ENCODE peak calls at places on chromosomes 7 and 10, in four cellular contexts. One of them, this sample, is unnamed.

GRCh38 chr7:70343519-70343918 is 745.2 kb downstream of the AUTS2 start:
- DNase-seq in right atrium auricular region: no peak
- DNase-seq in astrocyte of the spinal cord: no peak
- DNase-seq in astrocyte: no peak
- DNase-seq in this sample: no peak

GRCh38 chr7:71706576-71706975 is 574.6 kb downstream of the GALNT17 start:
- DNase-seq in right atrium auricular region: no peak
- DNase-seq in astrocyte of the spinal cord: no peak
- DNase-seq in astrocyte: no peak
- DNase-seq in this sample: no peak

GRCh38 chr10:79235765-79236755 is 111.2 kb upstream of the PPIF start:
- DNase-seq in right atrium auricular region: no peak
- DNase-seq in astrocyte of the spinal cord: no peak
- DNase-seq in astrocyte: no peak
- DNase-seq in this sample: no peak

GRCh38 chr10:43891241-43891640 is 242.6 kb upstream of the ZNF32 start:
- DNase-seq in right atrium auricular region: no peak
- DNase-seq in astrocyte of the spinal cord: no peak
- DNase-seq in astrocyte: no peak
- DNase-seq in this sample: no peak

GRCh38 chr7:155205368-155206285 is 92.1 kb upstream of the INSIG1 start:
- DNase-seq in right atrium auricular region: peak; percentile 86
- DNase-seq in astrocyte of the spinal cord: peak; percentile 98
- DNase-seq in astrocyte: peak; percentile 100
- DNase-seq in this sample: no peak

GRCh38 chr7:92460510-92460909 is 13.2 kb downstream of the GATAD1 start:
- DNase-seq in right atrium auricular region: no peak
- DNase-seq in astrocyte of the spinal cord: no peak
- DNase-seq in astrocyte: no peak
- DNase-seq in this sample: no peak

GRCh38 chr7:74288034-74288881 is 949 bp upstream of the CLIP2 start:
- DNase-seq in right atrium auricular region: no peak
- DNase-seq in astrocyte of the spinal cord: peak; percentile 13
- DNase-seq in astrocyte: no peak
- DNase-seq in this sample: no peak

GRCh38 chr10:123666318-123667291 is at the start of gene GPR26:
- DNase-seq in right atrium auricular region: no peak
- DNase-seq in astrocyte of the spinal cord: no peak
- DNase-seq in astrocyte: no peak
- DNase-seq in this sample: no peak

GRCh38 chr7:4631664-4632171 is 50.4 kb upstream of the FOXK1 start:
- DNase-seq in right atrium auricular region: peak; percentile 94
- DNase-seq in astrocyte of the spinal cord: peak; percentile 90
- DNase-seq in astrocyte: peak; percentile 83
- DNase-seq in this sample: no peak

GRCh38 chr7:26307226-26307625 is 15.6 kb downstream of the SNX10 start:
- DNase-seq in right atrium auricular region: peak; percentile 71
- DNase-seq in astrocyte of the spinal cord: no peak
- DNase-seq in astrocyte: no peak
- DNase-seq in this sample: no peak

GRCh38 chr7:57868771-57869483 is 418.9 kb downstream of the ZNF716 start:
- DNase-seq in right atrium auricular region: no peak
- DNase-seq in astrocyte of the spinal cord: no peak
- DNase-seq in astrocyte: no peak
- DNase-seq in this sample: peak; percentile 84

GRCh38 chr10:78973901-78974408 is 94.8 kb upstream of the ZMIZ1 start:
- DNase-seq in right atrium auricular region: peak; percentile 76
- DNase-seq in astrocyte of the spinal cord: peak; percentile 79
- DNase-seq in astrocyte: peak; percentile 65
- DNase-seq in this sample: no peak

GRCh38 chr10:97059872-97060205 is 125.9 kb downstream of the SLIT1 start:
- DNase-seq in right atrium auricular region: no peak
- DNase-seq in astrocyte of the spinal cord: no peak
- DNase-seq in astrocyte: no peak
- DNase-seq in this sample: no peak

GRCh38 chr10:2137549-2138174 is 400.3 kb upstream of the ADARB2 start:
- DNase-seq in right atrium auricular region: no peak
- DNase-seq in astrocyte of the spinal cord: peak; percentile 4
- DNase-seq in astrocyte: no peak
- DNase-seq in this sample: no peak

GRCh38 chr10:15245530-15245929 is 77.0 kb upstream of the NMT2 start:
- DNase-seq in right atrium auricular region: no peak
- DNase-seq in astrocyte of the spinal cord: no peak
- DNase-seq in astrocyte: no peak
- DNase-seq in this sample: no peak

GRCh38 chr7:157513162-157513621 is 176.4 kb downstream of the DNAJB6 start:
- DNase-seq in right atrium auricular region: peak; percentile 26
- DNase-seq in astrocyte of the spinal cord: no peak
- DNase-seq in astrocyte: no peak
- DNase-seq in this sample: peak; percentile 73

GRCh38 chr10:1546431-1547110 is 190.8 kb downstream of the ADARB2 start:
- DNase-seq in right atrium auricular region: no peak
- DNase-seq in astrocyte of the spinal cord: no peak
- DNase-seq in astrocyte: no peak
- DNase-seq in this sample: no peak

GRCh38 chr7:140525741-140526140 is 46.4 kb upstream of the MKRN1 start:
- DNase-seq in right atrium auricular region: no peak
- DNase-seq in astrocyte of the spinal cord: peak; percentile 79
- DNase-seq in astrocyte: peak; percentile 76
- DNase-seq in this sample: no peak

GRCh38 chr10:13590886-13591285 is 4.1 kb downstream of the PRPF18 start:
- DNase-seq in right atrium auricular region: no peak
- DNase-seq in astrocyte of the spinal cord: no peak
- DNase-seq in astrocyte: no peak
- DNase-seq in this sample: no peak

GRCh38 chr10:1454428-1454827 is 282.9 kb downstream of the ADARB2 start:
- DNase-seq in right atrium auricular region: peak; percentile 23
- DNase-seq in astrocyte of the spinal cord: no peak
- DNase-seq in astrocyte: no peak
- DNase-seq in this sample: peak; percentile 56

GRCh38 chr10:43939939-43940810 is 291.5 kb upstream of the ZNF32 start:
- DNase-seq in right atrium auricular region: peak; percentile 54
- DNase-seq in astrocyte of the spinal cord: no peak
- DNase-seq in astrocyte: no peak
- DNase-seq in this sample: peak; percentile 49

GRCh38 chr10:17375936-17376584 is 78.3 kb downstream of the ST8SIA6 start:
- DNase-seq in right atrium auricular region: no peak
- DNase-seq in astrocyte of the spinal cord: no peak
- DNase-seq in astrocyte: no peak
- DNase-seq in this sample: no peak

GRCh38 chr10:98886686-98887085 is 349.0 kb downstream of the HPSE2 start:
- DNase-seq in right atrium auricular region: no peak
- DNase-seq in astrocyte of the spinal cord: no peak
- DNase-seq in astrocyte: no peak
- DNase-seq in this sample: no peak

GRCh38 chr7:66824041-66824440 is 83.5 kb downstream of the RABGEF1 start:
- DNase-seq in right atrium auricular region: no peak
- DNase-seq in astrocyte of the spinal cord: no peak
- DNase-seq in astrocyte: no peak
- DNase-seq in this sample: no peak

GRCh38 chr10:82874671-82875070 is 999.7 kb downstream of the NRG3 start:
- DNase-seq in right atrium auricular region: no peak
- DNase-seq in astrocyte of the spinal cord: peak; percentile 9
- DNase-seq in astrocyte: peak; percentile 43
- DNase-seq in this sample: no peak

GRCh38 chr10:104638861-104639594 is 2.1 kb upstream of the SORCS3 start:
- DNase-seq in right atrium auricular region: no peak
- DNase-seq in astrocyte of the spinal cord: no peak
- DNase-seq in astrocyte: no peak
- DNase-seq in this sample: no peak

DNA sequence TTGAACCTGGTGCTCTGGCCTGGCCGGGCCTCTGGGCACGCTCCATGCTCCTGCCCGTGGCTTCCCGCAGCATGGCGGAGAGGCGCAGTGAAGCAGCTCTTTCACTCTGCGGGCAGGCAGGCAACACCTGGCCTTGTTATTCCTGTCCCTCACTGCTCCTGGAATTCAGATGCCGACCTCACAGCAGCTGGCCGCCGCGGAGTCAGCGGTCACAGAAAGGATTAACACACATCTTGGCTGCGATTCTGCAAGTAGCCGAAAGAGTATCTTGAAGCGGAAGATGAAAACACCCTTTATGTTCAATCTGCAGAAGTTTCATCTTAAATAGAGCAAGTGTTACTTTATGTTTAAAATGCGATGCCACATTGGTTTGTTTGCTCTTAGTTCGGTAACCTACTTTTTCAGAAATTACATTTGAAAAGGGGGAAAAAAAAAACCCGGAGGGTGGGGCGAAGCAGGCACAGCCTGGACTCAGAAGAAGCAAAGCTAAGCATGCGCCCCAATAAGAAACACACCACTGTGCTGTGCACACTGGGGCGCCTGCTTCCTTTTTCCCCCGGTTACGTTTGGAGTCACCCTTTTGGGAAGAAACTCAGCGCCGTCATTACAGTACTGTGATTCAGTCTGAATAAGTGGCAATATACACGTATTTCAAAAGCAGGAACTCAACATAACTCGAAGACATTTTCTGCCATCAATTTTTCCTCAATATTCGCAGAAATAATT is 42.3 kb downstream of the BRI3 start:
- DNase-seq in right atrium auricular region: no peak
- DNase-seq in astrocyte of the spinal cord: peak; percentile 81
- DNase-seq in astrocyte: peak; percentile 61
- DNase-seq in this sample: no peak
- TF ChIP-seq CTCF in right atrium auricular region: no peak
- TF ChIP-seq CTCF in astrocyte of the spinal cord: no peak
- TF ChIP-seq CTCF in astrocyte: no peak
- TF ChIP-seq CTCF in this sample: no peak

GRCh38 chr7:135801045-135801693 is 52.6 kb upstream of the FAM180A start:
- DNase-seq in right atrium auricular region: peak; percentile 18
- DNase-seq in astrocyte of the spinal cord: peak; percentile 73
- DNase-seq in astrocyte: peak; percentile 48
- DNase-seq in this sample: no peak

GRCh38 chr7:135798104-135798503 is 49.5 kb upstream of the FAM180A start:
- DNase-seq in right atrium auricular region: peak; percentile 9
- DNase-seq in astrocyte of the spinal cord: no peak
- DNase-seq in astrocyte: no peak
- DNase-seq in this sample: no peak

GRCh38 chr7:135800560-135800959 is 51.9 kb upstream of the FAM180A start:
- DNase-seq in right atrium auricular region: no peak
- DNase-seq in astrocyte of the spinal cord: no peak
- DNase-seq in astrocyte: no peak
- DNase-seq in this sample: no peak

GRCh38 chr7:135801877-135802276 is 53.3 kb upstream of the FAM180A start:
- DNase-seq in right atrium auricular region: no peak
- DNase-seq in astrocyte of the spinal cord: no peak
- DNase-seq in astrocyte: no peak
- DNase-seq in this sample: no peak

DNA sequence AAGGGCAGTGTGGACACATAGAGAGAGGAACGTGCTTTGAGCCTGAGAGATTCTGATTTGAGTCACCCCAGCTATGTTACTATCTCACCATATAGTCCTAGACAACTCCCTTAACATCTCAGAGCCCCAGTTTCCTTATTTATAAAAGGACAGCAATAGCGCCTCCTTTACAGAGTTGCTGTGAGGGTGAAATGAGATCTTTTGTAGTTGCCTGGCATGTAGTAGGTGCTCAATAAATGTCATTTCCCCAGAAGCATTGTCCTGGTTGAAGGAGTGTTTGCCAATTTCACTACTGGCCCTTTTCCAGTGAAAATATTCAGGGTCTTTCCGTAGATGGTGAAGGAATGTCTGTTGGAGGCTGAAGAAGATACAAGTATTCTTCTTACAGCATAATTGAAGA is 51.3 kb upstream of the FAM180A start:
- DNase-seq in right atrium auricular region: no peak
- DNase-seq in astrocyte of the spinal cord: no peak
- DNase-seq in astrocyte: no peak
- DNase-seq in this sample: no peak
- TF ChIP-seq CTCF in right atrium auricular region: no peak
- TF ChIP-seq CTCF in astrocyte of the spinal cord: no peak
- TF ChIP-seq CTCF in astrocyte: no peak
- TF ChIP-seq CTCF in this sample: no peak

DNA sequence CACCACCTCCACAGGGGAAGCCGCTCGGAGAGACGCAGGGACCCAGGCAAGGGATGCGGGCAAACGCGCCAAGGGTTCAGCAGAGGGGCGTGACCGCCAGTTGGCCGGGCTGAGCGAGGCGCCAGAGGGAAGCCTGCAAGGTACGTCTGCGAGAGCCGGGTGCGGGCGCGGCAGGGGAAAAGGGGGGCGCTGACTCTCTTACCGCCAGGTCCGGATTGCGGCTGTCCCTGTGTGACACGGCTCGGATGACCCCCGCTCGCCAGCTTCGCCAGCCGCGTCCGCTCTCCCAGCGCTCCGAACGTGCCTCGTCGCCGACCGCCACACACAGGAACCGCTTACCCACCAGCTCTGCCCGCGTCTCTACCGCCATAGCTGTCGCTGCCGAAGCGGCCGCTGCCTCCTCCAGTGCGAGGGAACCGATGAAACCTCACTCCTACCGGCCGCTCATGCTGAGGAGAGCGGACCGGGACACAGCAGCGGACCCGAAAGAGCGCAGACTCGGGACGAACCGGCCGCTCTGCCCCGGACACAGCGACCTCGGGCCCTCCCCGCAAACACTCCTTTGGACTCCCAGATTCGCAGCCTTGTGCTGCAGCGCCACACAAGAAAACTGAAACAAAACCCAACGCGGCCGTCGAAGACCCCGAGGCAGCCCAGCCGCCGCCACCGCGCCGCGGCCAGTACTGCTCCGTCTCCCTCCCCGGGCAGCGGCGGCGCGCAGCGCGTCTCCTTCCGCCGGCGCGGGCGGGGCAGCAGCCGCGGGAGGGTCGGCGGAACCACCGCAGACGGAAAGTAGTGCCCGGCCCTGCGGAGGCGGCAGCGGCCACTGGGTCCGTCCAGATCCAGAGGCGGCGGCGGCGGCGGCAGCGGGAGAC is at the start of gene JMJD1C:
- DNase-seq in right atrium auricular region: peak; percentile 71
- DNase-seq in astrocyte of the spinal cord: peak; percentile 87
- DNase-seq in astrocyte: peak; percentile 84
- DNase-seq in this sample: peak; percentile 93
- TF ChIP-seq CTCF in right atrium auricular region: no peak
- TF ChIP-seq CTCF in astrocyte of the spinal cord: no peak
- TF ChIP-seq CTCF in astrocyte: no peak
- TF ChIP-seq CTCF in this sample: no peak

DNA sequence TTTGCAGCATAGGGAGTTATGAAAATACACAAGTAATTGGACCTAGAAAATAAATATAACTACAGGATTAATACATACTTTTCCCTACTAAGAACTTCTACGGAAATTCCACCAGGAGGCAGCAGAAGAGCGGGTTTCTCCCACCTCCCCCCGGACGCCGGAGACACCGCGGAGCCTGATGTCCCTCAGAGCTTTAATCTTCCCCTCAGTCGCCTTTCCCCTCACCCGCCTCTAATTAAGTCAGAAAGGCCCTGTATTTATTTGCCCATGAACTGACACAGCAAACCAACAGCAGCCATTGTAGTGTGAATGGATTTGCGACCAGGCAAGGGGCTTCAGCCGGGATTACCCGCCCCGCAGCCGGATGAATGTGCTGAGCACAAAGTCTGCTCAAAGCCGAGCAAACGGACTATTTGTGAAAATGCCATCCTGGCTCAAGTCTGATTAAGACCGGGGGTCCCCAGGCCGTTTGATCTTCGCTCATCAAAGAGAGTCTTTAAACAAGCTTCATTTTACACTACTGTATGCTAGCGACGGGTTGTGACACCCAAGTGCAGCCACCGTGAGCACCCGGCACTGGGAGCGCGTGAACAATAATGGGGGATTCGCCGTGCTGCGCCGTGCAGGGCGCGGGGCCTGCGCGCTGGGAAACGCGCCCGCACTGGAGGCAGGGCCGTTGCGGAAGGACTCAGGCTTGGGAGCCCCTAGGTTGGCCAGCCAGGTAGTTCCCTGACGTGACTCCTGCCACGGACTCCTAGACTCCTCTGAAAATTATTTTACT is 5.6 kb upstream of the DKK1 start:
- DNase-seq in right atrium auricular region: peak; percentile 63
- DNase-seq in astrocyte of the spinal cord: peak; percentile 82
- DNase-seq in astrocyte: peak; percentile 55
- DNase-seq in this sample: peak; percentile 88
- TF ChIP-seq CTCF in right atrium auricular region: peak; percentile 63
- TF ChIP-seq CTCF in astrocyte of the spinal cord: peak; percentile 65
- TF ChIP-seq CTCF in astrocyte: peak; percentile 69
- TF ChIP-seq CTCF in this sample: peak; percentile 88